ENCODE peak calls at places on chromosomes 13 and 19, in ten cellular contexts. V is ELR; F is LoVo; Q is foreskin melanocyte; R is iris pigment epithelial cell; M is HEK293T; C is cortex of kidney; E is Kasumi-1; P is stimulated activated CD4-positive, alpha-beta T cell treated with anti-CD3 and anti-CD28 coated beads, Interleukin-2, amount 100 ng/mL, for 24 hours; K is GF-D8. S is an unnamed sample.

GRCh38 chr13:50635504-50635903 is 208.0 kb downstream of the DLEU7 start:
- DNase-seq in Q (no peak), K (peak; percentile 99), C (no peak), F (no peak), R (peak; percentile 74), P (no peak), M (no peak), V (no peak), E (peak; percentile 32), S (no peak)

GRCh38 chr13:32214073-32214472 is 101.1 kb downstream of the ZAR1L start:
- DNase-seq in Q (no peak), R (no peak), P (no peak), K (no peak), C (no peak), F (no peak), M (no peak), E (no peak), V (no peak), S (no peak)

GRCh38 chr13:25167349-25167748 is 4.7 kb downstream of the AMER2 start:
- DNase-seq in C (no peak), F (no peak), P (no peak), R (no peak), K (no peak), V (no peak), M (no peak), E (no peak), Q (no peak), S (no peak)

GRCh38 chr13:23692816-23693215 is 122.6 kb downstream of the TNFRSF19 start:
- DNase-seq in Q (no peak), E (no peak), M (no peak), R (no peak), K (no peak), C (no peak), P (no peak), V (no peak), F (no peak), S (no peak)

GRCh38 chr13:66612983-66613382 is 617.2 kb downstream of the PCDH9 start:
- DNase-seq in C (no peak), R (no peak), V (no peak), E (no peak), Q (no peak), K (no peak), P (no peak), F (no peak), M (no peak), S (no peak)

GRCh38 chr13:74891610-74892009 is 590.4 kb downstream of the TBC1D4 start:
- DNase-seq in M (no peak), R (peak; percentile 80), P (no peak), F (peak; percentile 52), V (peak; percentile 81), Q (no peak), E (no peak), K (no peak), C (no peak), S (no peak)

GRCh38 chr19:33399081-33399744 is 25.7 kb downstream of the CEBPG start:
- DNase-seq in M (no peak), C (no peak), P (no peak), V (no peak), R (no peak), E (no peak), K (no peak), Q (no peak), F (no peak), S (no peak)

GRCh38 chr19:16383584-16384161 is 59.0 kb downstream of the KLF2 start:
- DNase-seq in K (no peak), F (no peak), M (no peak), P (no peak), C (no peak), R (no peak), V (no peak), E (no peak), Q (no peak), S (no peak)

GRCh38 chr19:48120505-48120904 is 9.9 kb upstream of the PLA2G4C start:
- DNase-seq in C (no peak), Q (no peak), K (no peak), V (peak; percentile 61), P (no peak), R (peak; percentile 20), M (no peak), F (no peak), E (no peak), S (no peak)

GRCh38 chr19:14375582-14376291 is 5.5 kb upstream of the ADGRE5 start:
- DNase-seq in C (no peak), P (no peak), K (no peak), F (no peak), E (peak; percentile 61), M (no peak), Q (no peak), R (no peak), V (no peak), S (no peak)

GRCh38 chr13:79907527-79907926 is 426.6 kb downstream of the NDFIP2 start:
- DNase-seq in C (no peak), K (no peak), R (no peak), M (no peak), V (no peak), Q (no peak), F (no peak), P (no peak), E (no peak), S (no peak)

GRCh38 chr13:113980489-113981064 is 6.7 kb upstream of the C13orf46 start:
- DNase-seq in P (no peak), F (no peak), E (no peak), C (no peak), Q (no peak), M (no peak), V (no peak), R (no peak), K (no peak), S (no peak)

GRCh38 chr13:112680741-112681360 is 9.0 kb upstream of the ATP11A start:
- DNase-seq in R (no peak), M (no peak), F (no peak), C (no peak), E (no peak), Q (no peak), K (no peak), P (no peak), V (no peak), S (no peak)

GRCh38 chr19:34676697-34677385 is at the start of gene SCGB2B2:
- DNase-seq in K (peak; percentile 83), F (peak; percentile 70), V (no peak), Q (peak; percentile 76), P (no peak), C (no peak), R (no peak), E (peak; percentile 90), M (peak; percentile 68), S (peak; percentile 5)

GRCh38 chr13:97233499-97233898 is 11.4 kb downstream of the MBNL2 start:
- DNase-seq in V (no peak), Q (no peak), P (no peak), F (no peak), M (no peak), E (no peak), R (no peak), C (no peak), K (no peak), S (no peak)

GRCh38 chr19:8615813-8616596 is 5.5 kb upstream of the ADAMTS10 start:
- DNase-seq in P (peak; percentile 68), E (peak; percentile 78), V (peak; percentile 58), Q (no peak), R (peak; percentile 52), K (peak; percentile 9), F (peak; percentile 25), C (no peak), M (peak; percentile 70), S (no peak)

GRCh38 chr19:4730740-4731171 is 7.1 kb upstream of the DPP9 start:
- DNase-seq in V (peak; percentile 41), C (no peak), R (no peak), E (peak; percentile 9), K (no peak), P (peak; percentile 78), Q (no peak), M (peak; percentile 47), F (no peak), S (no peak)

S was measured in non-pigmented ciliary epithelial cell.